ENCODE peak calls at places on chromosomes 3 and 15, in five cellular contexts. Y is tibial nerve, K is right cardiac atrium, E is heart right ventricle, P is left ventricle myocardium inferior. Q is an unnamed sample. For H3K4me1, the result is how much of the 10 kb centered on the place peaks cover.

GRCh38 chr15:59247364-59247763 is 40.7 kb downstream of the LDHAL6B start:
- DNase-seq in Y (peak), K (peak), E (peak), P (no peak), Q (no peak)

GRCh38 chr3:134972836-134973455 is 177.9 kb downstream of the EPHB1 start:
- DNase-seq in Y (no peak), K (no peak), E (no peak), P (no peak), Q (no peak)

GRCh38 chr15:26781816-26782215 is 8.9 kb upstream of the GABRB3 start:
- DNase-seq in Y (no peak), K (no peak), E (no peak), P (no peak), Q (no peak)

GRCh38 chr3:126357299-126358037 is at the start of gene KLF15:
- DNase-seq in Y (peak), K (peak), E (peak), P (peak), Q (peak)

GRCh38 chr3:127044996-127045395 is 62.1 kb downstream of the PLXNA1 start:
- DNase-seq in Y (no peak), K (no peak), E (no peak), P (no peak), Q (peak)

GRCh38 chr3:194283218-194284006 is 67.7 kb downstream of the CPN2 start:
- DNase-seq in Y (no peak), K (peak), E (no peak), P (no peak), Q (no peak)

GRCh38 chr3:185825639-185826481 is 1.0 kb upstream of the IGF2BP2 start:
- DNase-seq in Y (no peak), K (peak), E (peak), P (peak), Q (peak)

GRCh38 chr3:125110876-125111480 is 55.2 kb upstream of the HEG1 start:
- DNase-seq in Y (no peak), K (no peak), E (no peak), P (no peak), Q (no peak)

GRCh38 chr15:89825264-89825940 is 10.8 kb upstream of the ANPEP start:
- DNase-seq in Y (no peak), K (no peak), E (no peak), P (no peak), Q (no peak)

GRCh38 chr3:131957980-131958379 is 76.8 kb downstream of the CPNE4 start:
- DNase-seq in Y (no peak), K (no peak), E (no peak), P (no peak), Q (no peak)

GRCh38 chr3:158765518-158766205 is 33.4 kb upstream of the RARRES1 start:
- DNase-seq in Y (no peak), K (no peak), E (no peak), P (no peak), Q (no peak)

GRCh38 chr3:42829083-42829627 is 19.9 kb downstream of the ACKR2 start:
- DNase-seq in Y (no peak), K (no peak), E (no peak), P (no peak), Q (no peak)

GRCh38 chr3:120284702-120285507 is at the start of gene GPR156:
- DNase-seq in Y (no peak), K (peak), E (no peak), P (no peak), Q (no peak)

GRCh38 chr3:65448120-65448519 is 590.6 kb downstream of the MAGI1 start:
- DNase-seq in Y (no peak), K (no peak), E (no peak), P (no peak), Q (no peak)

GRCh38 chr3:179036226-179036625 is 35.4 kb downstream of the ZMAT3 start:
- DNase-seq in Y (no peak), K (no peak), E (no peak), P (no peak), Q (no peak)

GRCh38 chr3:151477596-151478375 is 16.9 kb upstream of the IGSF10 start:
- DNase-seq in Y (no peak), K (no peak), E (no peak), P (no peak), Q (no peak)

GRCh38 chr15:80567721-80568157 is 127.4 kb upstream of the ABHD17C start:
- DNase-seq in Y (peak), K (no peak), E (peak), P (no peak), Q (no peak)

GRCh38 chr15:92687183-92687582 is 31.6 kb upstream of the FAM174B start:
- DNase-seq in Y (no peak), K (no peak), E (no peak), P (no peak), Q (no peak)

GRCh38 chr15:101088788-101089578 is 162.9 kb downstream of the CHSY1 start:
- DNase-seq in Y (peak), K (peak), E (peak), P (peak), Q (peak)

GRCh38 chr3:159779883-159780282 is 208.8 kb upstream of the IL12A start:
- DNase-seq in Y (no peak), K (no peak), E (no peak), P (no peak), Q (no peak)

GRCh38 chr15:70275461-70276138 is 177.9 kb upstream of the TLE3 start:
- DNase-seq in Y (no peak), K (no peak), E (no peak), P (no peak), Q (no peak)

GRCh38 chr3:32991781-32992180 is 40.3 kb downstream of the CCR4 start:
- DNase-seq in Y (no peak), K (no peak), E (no peak), P (no peak), Q (no peak)

GRCh38 chr3:12999147-13000140 is 73.8 kb downstream of the IQSEC1 start:
- DNase-seq in Y (peak), K (peak), E (peak), P (peak), Q (no peak)

GRCh38 chr3:177439729-177440269 is 242.5 kb upstream of the TBL1XR1 start:
- DNase-seq in Y (no peak), K (no peak), E (no peak), P (no peak), Q (no peak)

GRCh38 chr15:74798388-74799254 is 14.0 kb upstream of the LMAN1L start:
- DNase-seq in Y (no peak), K (no peak), E (no peak), P (peak), Q (no peak)

GRCh38 chr3:30358871-30359270 is 247.5 kb upstream of the TGFBR2 start:
- DNase-seq in Y (no peak), K (no peak), E (no peak), P (no peak), Q (no peak)

GRCh38 chr3:13332158-13332557 is 88.0 kb downstream of the NUP210 start:
- DNase-seq in Y (no peak), K (no peak), E (no peak), P (no peak), Q (peak)

GRCh38 chr15:89342840-89343239 is 8.2 kb upstream of the POLG start:
- DNase-seq in Y (no peak), K (no peak), E (no peak), P (no peak), Q (no peak)

GRCh38 chr3:11770477-11771381 is 76.0 kb downstream of the TAMM41 start:
- DNase-seq in Y (peak), K (peak), E (peak), P (peak), Q (peak)

GRCh38 chr3:180290300-180290699 is 253.6 kb upstream of the PEX5L start:
- DNase-seq in Y (no peak), K (no peak), E (no peak), P (no peak), Q (no peak)

GRCh38 chr3:122305818-122306621 is 19.0 kb upstream of the CSTA start:
- DNase-seq in Y (no peak), K (no peak), E (no peak), P (no peak), Q (peak)

GRCh38 chr15:101201411-101202174 is 50.3 kb downstream of the CHSY1 start:
- DNase-seq in Y (peak), K (peak), E (peak), P (peak), Q (no peak)

GRCh38 chr3:181879926-181880325 is 168.2 kb downstream of the SOX2 start:
- DNase-seq in Y (no peak), K (no peak), E (no peak), P (no peak), Q (no peak)

GRCh38 chr15:43702174-43702573 is 8.5 kb downstream of the CKMT1A start:
- DNase-seq in Y (no peak), K (no peak), E (no peak), P (no peak), Q (no peak)

GRCh38 chr3:177554900-177555759 is 357.8 kb upstream of the TBL1XR1 start:
- DNase-seq in Y (no peak), K (peak), E (no peak), P (peak), Q (no peak)

GRCh38 chr3:138451595-138452162 is 17.3 kb downstream of the ESYT3 start:
- DNase-seq in Y (no peak), K (no peak), E (no peak), P (no peak), Q (peak)

GRCh38 chr3:186277268-186277909 is 84.6 kb downstream of the DGKG start:
- DNase-seq in Y (peak), K (no peak), E (no peak), P (no peak), Q (no peak)

GRCh38 chr3:152460936-152461335 is 192.2 kb downstream of the MBNL1 start:
- DNase-seq in Y (no peak), K (no peak), E (no peak), P (no peak), Q (no peak)

GRCh38 chr15:77538793-77539487 is 93.8 kb downstream of the LINGO1 start:
- DNase-seq in Y (no peak), K (no peak), E (no peak), P (no peak), Q (peak)

GRCh38 chr3:119600732-119601131 is 3.0 kb downstream of the PLA1A start:
- DNase-seq in Y (no peak), K (peak), E (peak), P (peak), Q (no peak)

GRCh38 chr15:66404532-66404931 is 17.8 kb downstream of the MAP2K1 start:
- DNase-seq in Y (no peak), K (no peak), E (no peak), P (no peak), Q (no peak)

GRCh38 chr15:66404122-66404521 is 17.4 kb downstream of the MAP2K1 start:
- DNase-seq in Y (no peak), K (no peak), E (no peak), P (no peak), Q (no peak)

GRCh38 chr15:66405007-66405406 is 18.3 kb downstream of the MAP2K1 start:
- DNase-seq in Y (no peak), K (no peak), E (no peak), P (no peak), Q (no peak)

GRCh38 chr15:66403323-66403722 is 16.6 kb downstream of the MAP2K1 start:
- DNase-seq in Y (no peak), K (no peak), E (no peak), P (no peak), Q (no peak)

GRCh38 chr15:66405605-66406004 is 18.9 kb downstream of the MAP2K1 start:
- DNase-seq in Y (no peak), K (no peak), E (no peak), P (no peak), Q (no peak)
- H3K4me1 ChIP-seq in Y (half or more), K (under half), E (half or more), P (half or more), Q (under half)

GRCh38 chr3:73917643-73918042 is 292.9 kb upstream of the PDZRN3 start:
- DNase-seq in Y (no peak), K (no peak), E (no peak), P (no peak), Q (no peak)
- H3K27ac ChIP-seq in Y (no peak), K (no peak), E (no peak), P (no peak), Q (no peak)

DNA sequence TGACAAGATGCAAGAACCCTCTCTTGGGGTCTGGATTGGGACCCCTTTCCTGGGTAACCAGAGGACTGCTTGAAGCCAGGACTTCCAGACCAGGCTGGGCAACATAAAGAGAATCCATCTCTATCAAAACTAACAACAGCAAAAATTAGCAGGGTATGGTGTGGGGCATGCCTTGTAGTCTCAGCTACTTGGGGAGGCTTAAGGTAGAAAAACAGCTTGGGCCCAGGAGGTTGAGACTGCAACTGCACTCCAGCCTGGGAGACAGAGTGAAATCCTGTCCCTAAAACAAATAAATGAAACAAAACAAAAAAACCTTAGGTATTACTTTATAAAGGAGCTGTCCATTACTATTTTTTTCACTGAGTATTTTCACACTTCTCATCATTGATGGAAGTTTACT is 93.2 kb upstream of the PLXND1 start:
- DNase-seq in Y (no peak), K (no peak), E (no peak), P (no peak), Q (no peak)
- H3K4me3 ChIP-seq in Y (no peak), K (no peak), E (no peak), P (no peak), Q (no peak)

GRCh38 chr15:71951134-71951533 is 140.8 kb downstream of the NR2E3 start:
- DNase-seq in Y (no peak), K (no peak), E (no peak), P (no peak), Q (no peak)

GRCh38 chr15:71962537-71962936 is 152.2 kb downstream of the NR2E3 start:
- DNase-seq in Y (no peak), K (no peak), E (no peak), P (no peak), Q (no peak)

GRCh38 chr15:71957026-71957425 is 146.7 kb downstream of the NR2E3 start:
- DNase-seq in Y (no peak), K (no peak), E (no peak), P (no peak), Q (no peak)
- H3K4me1 ChIP-seq in Y (under half), K (under half), E (under half), P (under half), Q (under half)

DNA sequence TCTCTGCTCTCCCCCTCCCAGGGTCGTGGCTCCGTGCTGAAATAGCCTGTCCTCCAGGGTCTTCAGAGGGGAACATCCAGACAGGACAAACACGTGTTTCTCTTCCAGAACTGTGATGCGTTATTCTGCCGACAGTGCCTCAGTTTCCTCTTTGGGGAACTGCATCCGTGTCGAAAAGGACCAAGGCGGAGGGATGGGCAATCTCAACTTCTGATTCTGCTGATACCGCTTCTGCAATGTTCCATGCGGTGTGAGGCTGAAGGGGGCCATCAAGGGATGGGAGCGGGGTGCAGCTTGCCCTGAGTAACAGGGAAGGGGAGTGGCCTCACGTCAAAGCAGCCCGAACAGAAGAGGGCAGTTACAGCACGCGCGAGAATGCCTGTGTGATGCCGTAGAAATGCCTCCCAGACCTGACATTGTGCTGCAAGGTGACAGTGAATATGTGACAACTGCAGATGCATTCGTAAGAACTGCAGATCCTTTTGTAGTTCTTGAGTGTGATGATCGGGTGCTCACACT is 275.7 kb downstream of the SHQ1 start:
- DNase-seq in Y (no peak), K (no peak), E (no peak), P (no peak), Q (no peak)
- H3K27ac ChIP-seq in Y (no peak), K (no peak), E (no peak), P (no peak), Q (no peak)

DNA sequence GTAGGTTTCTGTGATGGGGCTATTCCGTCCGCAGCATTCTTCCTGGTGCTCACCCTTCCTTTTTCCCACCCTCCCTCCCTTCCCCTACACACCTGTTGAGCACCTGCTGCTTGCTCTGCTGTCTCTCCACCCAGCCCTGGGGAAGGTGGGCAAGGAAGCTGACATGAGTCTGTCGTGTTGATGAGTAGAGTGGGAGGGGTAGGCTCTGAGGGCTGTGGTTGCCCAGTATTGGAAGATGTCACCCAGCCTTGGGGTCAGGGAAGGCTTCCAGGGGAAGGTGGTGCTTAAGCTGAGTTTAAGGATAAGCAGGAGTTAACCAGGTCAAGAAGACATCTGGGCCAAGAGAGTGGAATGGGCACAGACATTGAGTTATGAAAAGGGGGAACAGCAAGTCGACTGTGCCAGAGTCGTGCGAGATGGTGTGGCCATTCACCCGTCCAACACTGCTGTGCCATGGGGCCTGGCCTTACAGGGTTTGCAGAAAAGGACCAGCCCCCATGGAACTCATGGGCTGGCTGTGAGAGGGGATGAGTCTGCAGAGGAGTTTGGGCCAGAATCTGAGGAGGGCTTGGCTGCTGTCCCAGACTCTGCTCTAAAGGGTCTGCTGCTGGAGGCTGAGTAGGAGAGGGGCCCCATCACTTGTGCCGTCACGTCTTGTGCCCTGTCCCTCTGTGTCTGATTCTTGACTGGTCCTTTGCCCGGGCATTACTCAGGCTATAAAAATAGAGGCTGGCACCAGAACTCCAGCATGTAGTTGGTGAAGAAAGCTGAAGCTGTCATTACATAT is 9.8 kb downstream of the PXYLP1 start:
- DNase-seq in Y (no peak), K (peak), E (peak), P (peak), Q (no peak)
- H3K4me3 ChIP-seq in Y (no peak), K (no peak), E (peak), P (no peak), Q (no peak)

Q was measured in pancreas.